ENCODE peak calls at places on chromosomes 6 and 20, in five cellular contexts. K is HepG2, I is SK-N-SH, Q is K562, F is GM12878. P is an unnamed sample.
A peak's percentile ranks its signal among the peaks of the same experiment; 100 is the strongest.

GRCh38 chr6:25014806-25015560 is 79.2 kb upstream of the RIPOR2 start:
- DNase-seq in K (no peak), I (peak; percentile 55), Q (no peak), F (no peak), P (no peak)

GRCh38 chr20:51801220-51801991 is 915 bp downstream of the SALL4 start:
- DNase-seq in K (no peak), I (peak; percentile 81), Q (no peak), F (no peak), P (no peak)

GRCh38 chr6:116101298-116101718 is 655 bp downstream of the NT5DC1 start:
- DNase-seq in K (no peak), I (no peak), Q (peak; percentile 59), F (no peak), P (no peak)

GRCh38 chr6:109343518-109343917 is 38.7 kb downstream of the CD164 start:
- DNase-seq in K (no peak), I (no peak), Q (no peak), F (no peak), P (no peak)

GRCh38 chr20:20211274-20211987 is 156.5 kb upstream of the INSM1 start:
- DNase-seq in K (no peak), I (no peak), Q (no peak), F (no peak), P (no peak)

GRCh38 chr6:136226674-136227377 is 23.3 kb downstream of the MTFR2 start:
- DNase-seq in K (peak; percentile 33), I (no peak), Q (peak; percentile 51), F (no peak), P (no peak)

GRCh38 chr6:165665384-165665672 is 2.3 kb upstream of the PDE10A start:
- DNase-seq in K (no peak), I (no peak), Q (no peak), F (no peak), P (no peak)

GRCh38 chr6:34531580-34532201 is 24.4 kb downstream of the SPDEF start:
- DNase-seq in K (no peak), I (no peak), Q (peak; percentile 58), F (peak; percentile 17), P (peak; percentile 19)

GRCh38 chr6:113172531-113172966 is 684.6 kb upstream of the MARCKS start:
- DNase-seq in K (no peak), I (peak; percentile 10), Q (no peak), F (no peak), P (no peak)

GRCh38 chr20:60559462-60559861 is 601.2 kb downstream of the CDH26 start:
- DNase-seq in K (no peak), I (no peak), Q (no peak), F (no peak), P (no peak)

GRCh38 chr6:101445527-101445926 is 52.0 kb downstream of the GRIK2 start:
- DNase-seq in K (peak; percentile 1), I (no peak), Q (no peak), F (no peak), P (no peak)

GRCh38 chr20:9945406-9945805 is 89.4 kb upstream of the ANKEF1 start:
- DNase-seq in K (no peak), I (no peak), Q (no peak), F (no peak), P (peak; percentile 57)

GRCh38 chr20:50895111-50895830 is 36.0 kb downstream of the ADNP start:
- DNase-seq in K (peak; percentile 86), I (no peak), Q (no peak), F (no peak), P (no peak)

GRCh38 chr6:65170273-65170672 is 536.8 kb downstream of the EYS start:
- DNase-seq in K (no peak), I (no peak), Q (no peak), F (no peak), P (no peak)

GRCh38 chr6:112029045-112029822 is 24.7 kb upstream of the CCN6 start:
- DNase-seq in K (peak; percentile 68), I (peak; percentile 39), Q (peak; percentile 63), F (no peak), P (peak; percentile 68)

GRCh38 chr6:105889902-105890301 is 196.2 kb upstream of the PRDM1 start:
- DNase-seq in K (no peak), I (no peak), Q (no peak), F (no peak), P (no peak)

GRCh38 chr6:7924867-7925266 is 14.3 kb upstream of the TXNDC5 start:
- DNase-seq in K (no peak), I (no peak), Q (no peak), F (no peak), P (no peak)

GRCh38 chr20:64224344-64225165 is 31.0 kb upstream of the PCMTD2 start:
- DNase-seq in K (no peak), I (no peak), Q (no peak), F (no peak), P (no peak)

GRCh38 chr6:14559754-14560527 is 442.4 kb downstream of the CD83 start:
- DNase-seq in K (no peak), I (no peak), Q (no peak), F (no peak), P (no peak)

GRCh38 chr20:38473353-38473795 is 731 bp downstream of the RALGAPB start:
- DNase-seq in K (peak; percentile 67), I (no peak), Q (peak; percentile 61), F (no peak), P (no peak)

GRCh38 chr6:10862361-10862760 is 19.5 kb downstream of the GCM2 start:
- DNase-seq in K (no peak), I (no peak), Q (no peak), F (no peak), P (no peak)

GRCh38 chr6:39760246-39760952 is 31.8 kb upstream of the DAAM2 start:
- DNase-seq in K (no peak), I (no peak), Q (no peak), F (no peak), P (no peak)

GRCh38 chr20:25487306-25487705 is 79.8 kb downstream of the GINS1 start:
- DNase-seq in K (no peak), I (no peak), Q (no peak), F (no peak), P (no peak)

GRCh38 chr6:81307640-81308214 is 444.8 kb downstream of the TENT5A start:
- DNase-seq in K (no peak), I (no peak), Q (no peak), F (no peak), P (no peak)

GRCh38 chr6:149414822-149415221 is 14.8 kb downstream of the SUMO4 start:
- DNase-seq in K (no peak), I (no peak), Q (no peak), F (no peak), P (no peak)

GRCh38 chr6:153015094-153015645 is 12.7 kb upstream of the MTRF1L start:
- DNase-seq in K (no peak), I (no peak), Q (no peak), F (no peak), P (no peak)

GRCh38 chr6:3039384-3039783 is 28.9 kb upstream of the RIPK1 start:
- DNase-seq in K (no peak), I (no peak), Q (no peak), F (no peak), P (no peak)

GRCh38 chr6:37791156-37791919 is 28.2 kb upstream of the ZFAND3 start:
- DNase-seq in K (peak; percentile 98), I (peak; percentile 88), Q (peak; percentile 98), F (peak; percentile 53), P (peak; percentile 93)

GRCh38 chr6:123777554-123777953 is 26.1 kb upstream of the NKAIN2 start:
- DNase-seq in K (no peak), I (no peak), Q (no peak), F (no peak), P (no peak)

GRCh38 chr20:60586417-60587105 is 628.3 kb downstream of the CDH26 start:
- DNase-seq in K (no peak), I (peak; percentile 34), Q (no peak), F (no peak), P (no peak)

GRCh38 chr20:46939031-46939430 is 44.4 kb downstream of the EYA2 start:
- DNase-seq in K (peak; percentile 32), I (peak; percentile 50), Q (peak; percentile 82), F (no peak), P (peak; percentile 55)

GRCh38 chr20:60242836-60243520 is 284.8 kb downstream of the CDH26 start:
- DNase-seq in K (no peak), I (no peak), Q (no peak), F (no peak), P (no peak)

GRCh38 chr6:7410801-7411200 is 21.2 kb downstream of the RIOK1 start:
- DNase-seq in K (no peak), I (no peak), Q (no peak), F (no peak), P (no peak)

GRCh38 chr6:106287215-106287614 is 38.3 kb downstream of the ATG5 start:
- DNase-seq in K (no peak), I (no peak), Q (no peak), F (no peak), P (no peak)

DNA sequence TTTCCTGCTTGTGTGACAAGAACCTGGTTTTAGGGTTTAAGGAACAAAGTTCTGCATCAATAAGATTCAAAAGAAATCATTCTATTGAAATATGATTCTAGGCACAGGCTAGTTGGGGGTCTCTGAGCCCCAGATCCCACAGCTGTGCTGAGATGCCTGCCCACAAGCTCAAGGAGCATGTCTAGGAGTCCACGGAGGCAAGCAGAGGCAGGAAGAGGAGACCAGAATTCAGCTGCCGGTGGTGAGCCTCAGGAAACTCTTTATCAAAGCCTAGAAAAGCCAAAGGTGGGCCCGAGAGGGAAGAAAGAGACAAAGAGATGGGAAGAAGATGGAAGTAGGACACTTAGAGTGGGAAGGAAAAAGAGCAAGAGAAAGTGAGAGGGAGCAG is 40.7 kb upstream of the DDR1 start:
- DNase-seq in K (no peak), I (no peak), Q (no peak), F (no peak), P (no peak)
- TF ChIP-seq SIN3A in K (no peak), I (no peak), Q (no peak), F (no peak), P (no peak)

GRCh38 chr6:1390071-1390804 is 862 bp downstream of the FOXF2 start:
- DNase-seq in K (no peak), I (no peak), Q (no peak), F (no peak), P (no peak)
- TF ChIP-seq ZBTB33 in K (no peak), I (no peak), Q (no peak), F (no peak), P (no peak)

GRCh38 chr20:43508604-43509040 is 1.1 kb downstream of the L3MBTL1 start:
- DNase-seq in K (no peak), I (peak; percentile 43), Q (peak; percentile 55), F (no peak), P (no peak)
- TF ChIP-seq POLR2AphosphoS5 in K (no peak), I (no peak), Q (no peak), F (no peak), P (no peak)

GRCh38 chr6:47096233-47096887 is 54.2 kb upstream of the ADGRF1 start:
- DNase-seq in K (no peak), I (no peak), Q (no peak), F (no peak), P (no peak)

GRCh38 chr6:47093169-47093568 is 51.0 kb upstream of the ADGRF1 start:
- DNase-seq in K (no peak), I (no peak), Q (no peak), F (no peak), P (no peak)

GRCh38 chr6:47094351-47094925 is 52.3 kb upstream of the ADGRF1 start:
- DNase-seq in K (peak; percentile 97), I (no peak), Q (no peak), F (no peak), P (no peak)

GRCh38 chr6:47090881-47091280 is 48.7 kb upstream of the ADGRF1 start:
- DNase-seq in K (no peak), I (no peak), Q (no peak), F (no peak), P (no peak)

GRCh38 chr6:47092249-47092648 is 50.1 kb upstream of the ADGRF1 start:
- DNase-seq in K (no peak), I (no peak), Q (no peak), F (no peak), P (no peak)
- TF ChIP-seq SIN3A in K (no peak), I (no peak), Q (no peak), F (no peak), P (no peak)

P was measured in HCT116.